ENCODE peak calls at places on chromosome 20, in eight cellular contexts. M is ovary; C is WTC11; P is fibroblast of lung; W is heart left ventricle; G is activated CD4-positive, alpha-beta T cell treated with anti-CD3 and anti-CD28 coated beads, Interleukin-2, amount 10 ng/mL, durations not matched to agents 24 days and 14 days; Z is SHP77 treated with DMSO at 0.1 percent for 48 hours; N is HT1080. O is an unnamed sample.

GRCh38 chr20:60297649-60298048 is 339.4 kb downstream of the CDH26 start:
- DNase-seq in M (no peak), C (no peak), P (no peak), W (no peak), G (no peak), Z (no peak), N (no peak), O (no peak)

GRCh38 chr20:33392016-33392415 is 9.3 kb downstream of the CDK5RAP1 start:
- DNase-seq in M (no peak), C (no peak), P (no peak), W (no peak), G (no peak), Z (no peak), N (no peak), O (no peak)

GRCh38 chr20:39206899-39207564 is 244.9 kb downstream of the DHX35 start:
- DNase-seq in M (no peak), C (no peak), P (no peak), W (no peak), G (no peak), Z (no peak), N (no peak), O (no peak)

GRCh38 chr20:23763345-23763744 is 12.6 kb upstream of the CST1 start:
- DNase-seq in M (no peak), C (no peak), P (no peak), W (no peak), G (no peak), Z (no peak), N (no peak), O (no peak)

GRCh38 chr20:9262653-9263194 is 193.8 kb downstream of the PLCB4 start:
- DNase-seq in M (no peak), C (no peak), P (peak; percentile 17), W (no peak), G (no peak), Z (no peak), N (no peak), O (no peak)

GRCh38 chr20:33649201-33649631 is 12.9 kb upstream of the C20orf144 start:
- DNase-seq in M (peak; percentile 79), C (no peak), P (peak; percentile 66), W (no peak), G (no peak), Z (no peak), N (no peak), O (peak; percentile 85)

GRCh38 chr20:41426976-41427375 is 60.4 kb upstream of the EMILIN3 start:
- DNase-seq in M (no peak), C (no peak), P (no peak), W (no peak), G (no peak), Z (no peak), N (no peak), O (no peak)

GRCh38 chr20:51457281-51457932 is 85.1 kb downstream of the NFATC2 start:
- DNase-seq in M (peak; percentile 69), C (no peak), P (peak; percentile 76), W (peak; percentile 38), G (no peak), Z (no peak), N (peak; percentile 92), O (no peak)

GRCh38 chr20:49705358-49705757 is 8.3 kb downstream of the B4GALT5 start:
- DNase-seq in M (no peak), C (no peak), P (no peak), W (no peak), G (no peak), Z (no peak), N (no peak), O (no peak)

GRCh38 chr20:45100563-45101245 is at the start of gene KCNS1:
- DNase-seq in M (no peak), C (peak; percentile 79), P (no peak), W (no peak), G (no peak), Z (no peak), N (no peak), O (peak; percentile 72)

GRCh38 chr20:25323486-25324246 is 67.0 kb downstream of the ABHD12 start:
- DNase-seq in M (peak; percentile 15), C (no peak), P (no peak), W (no peak), G (no peak), Z (no peak), N (no peak), O (no peak)

GRCh38 chr20:58669287-58670006 is 18.4 kb downstream of the STX16 start:
- DNase-seq in M (no peak), C (peak; percentile 73), P (no peak), W (no peak), G (no peak), Z (no peak), N (no peak), O (peak; percentile 67)

GRCh38 chr20:20373046-20373706 is 5.3 kb downstream of the INSM1 start:
- DNase-seq in M (no peak), C (no peak), P (peak; percentile 15), W (no peak), G (no peak), Z (peak; percentile 77), N (peak; percentile 38), O (no peak)

GRCh38 chr20:11585752-11586352 is 331.8 kb upstream of the BTBD3 start:
- DNase-seq in M (no peak), C (no peak), P (peak; percentile 9), W (no peak), G (no peak), Z (peak; percentile 40), N (peak; percentile 4), O (no peak)

GRCh38 chr20:13794667-13795066 is 9.8 kb downstream of the NDUFAF5 start:
- DNase-seq in M (no peak), C (no peak), P (no peak), W (no peak), G (no peak), Z (no peak), N (no peak), O (no peak)

GRCh38 chr20:35978041-35978513 is 9.7 kb downstream of the CNBD2 start:
- DNase-seq in M (no peak), C (no peak), P (peak; percentile 50), W (no peak), G (no peak), Z (no peak), N (no peak), O (no peak)

GRCh38 chr20:37565134-37565811 is 37.6 kb upstream of the BLCAP start:
- DNase-seq in M (no peak), C (no peak), P (no peak), W (no peak), G (no peak), Z (no peak), N (no peak), O (no peak)

GRCh38 chr20:9609892-9610502 is 95.6 kb downstream of the LAMP5 start:
- DNase-seq in M (no peak), C (peak; percentile 76), P (peak; percentile 82), W (peak; percentile 43), G (peak; percentile 59), Z (no peak), N (peak; percentile 54), O (no peak)

GRCh38 chr20:4167261-4168004 is 152.1 kb upstream of the RNF24 start:
- DNase-seq in M (no peak), C (peak; percentile 48), P (no peak), W (no peak), G (no peak), Z (no peak), N (no peak), O (no peak)

GRCh38 chr20:5544175-5544574 is 206.0 kb upstream of the SHLD1 start:
- DNase-seq in M (no peak), C (no peak), P (no peak), W (no peak), G (no peak), Z (no peak), N (no peak), O (no peak)

GRCh38 chr20:33733654-33734576 is 2.1 kb downstream of the ZNF341 start:
- DNase-seq in M (peak; percentile 50), C (peak; percentile 19), P (peak; percentile 64), W (peak; percentile 28), G (no peak), Z (no peak), N (no peak), O (no peak)

GRCh38 chr20:23482138-23482537 is 8.8 kb upstream of the CST8 start:
- DNase-seq in M (no peak), C (no peak), P (no peak), W (no peak), G (no peak), Z (no peak), N (no peak), O (no peak)

GRCh38 chr20:33209789-33210188 is 7.4 kb upstream of the BPIFA3 start:
- DNase-seq in M (peak; percentile 59), C (peak; percentile 87), P (peak; percentile 47), W (peak; percentile 58), G (peak; percentile 87), Z (no peak), N (peak; percentile 26), O (peak; percentile 82)

GRCh38 chr20:3128585-3128984 is 31.1 kb downstream of the FASTKD5 start:
- DNase-seq in M (no peak), C (no peak), P (no peak), W (no peak), G (no peak), Z (no peak), N (no peak), O (no peak)

GRCh38 chr20:57748601-57749130 is 38.9 kb upstream of the PMEPA1 start:
- DNase-seq in M (peak; percentile 80), C (no peak), P (peak; percentile 43), W (peak; percentile 86), G (peak; percentile 67), Z (peak; percentile 85), N (peak; percentile 94), O (peak; percentile 84)

GRCh38 chr20:42649716-42650115 is 540.0 kb downstream of the PTPRT start:
- DNase-seq in M (no peak), C (no peak), P (no peak), W (no peak), G (no peak), Z (no peak), N (no peak), O (no peak)

GRCh38 chr20:9852566-9852965 is 13.7 kb upstream of the PAK5 start:
- DNase-seq in M (no peak), C (no peak), P (no peak), W (no peak), G (peak; percentile 8), Z (no peak), N (no peak), O (no peak)

O was measured in upper lobe of right lung.